ENCODE peak calls at places on chromosomes 2 and 18, in nine cellular contexts. B is dorsolateral prefrontal cortex, P is SK-N-SH, O is AG04450, I is brain microvascular endothelial cell, Z is adrenal gland, U is tibial nerve, V is IMR-90, H is spleen. N is an unnamed sample.

GRCh38 chr2:88247531-88247930 is 77.4 kb downstream of the THNSL2 start:
- DNase-seq in B (no peak), P (no peak), O (no peak), I (no peak), Z (no peak), U (no peak), V (no peak), H (no peak), N (no peak)

GRCh38 chr2:114684404-114684803 is 242.0 kb downstream of the DPP10 start:
- DNase-seq in B (no peak), P (no peak), O (no peak), I (no peak), Z (no peak), U (no peak), V (no peak), H (no peak), N (no peak)

GRCh38 chr2:7963787-7964186 is 718.1 kb upstream of the ID2 start:
- DNase-seq in B (no peak), P (no peak), O (no peak), I (no peak), Z (no peak), U (no peak), V (no peak), H (no peak), N (no peak)

GRCh38 chr2:33015421-33016142 is 68.8 kb downstream of the LTBP1 start:
- DNase-seq in B (no peak), P (no peak), O (peak), I (peak), Z (no peak), U (no peak), V (peak), H (no peak), N (peak)

GRCh38 chr2:230326453-230327417 is at the start of gene SP140L:
- DNase-seq in B (no peak), P (no peak), O (peak), I (peak), Z (peak), U (peak), V (peak), H (peak), N (peak)

GRCh38 chr18:58161659-58162058 is 117.6 kb downstream of the NEDD4L start:
- DNase-seq in B (no peak), P (peak), O (no peak), I (no peak), Z (peak), U (no peak), V (no peak), H (no peak), N (peak)

GRCh38 chr18:49854681-49855080 is 41.3 kb upstream of the ACAA2 start:
- DNase-seq in B (no peak), P (no peak), O (no peak), I (no peak), Z (no peak), U (no peak), V (no peak), H (no peak), N (no peak)

GRCh38 chr2:70070557-70071268 is 16.6 kb upstream of the PCBP1 start:
- DNase-seq in B (peak), P (peak), O (peak), I (peak), Z (peak), U (peak), V (peak), H (no peak), N (peak)

GRCh38 chr2:130767408-130767775 is 12.1 kb downstream of the AMER3 start:
- DNase-seq in B (no peak), P (no peak), O (no peak), I (no peak), Z (no peak), U (no peak), V (no peak), H (peak), N (no peak)

GRCh38 chr2:157887946-157888345 is 11.8 kb upstream of the ACVR1 start:
- DNase-seq in B (no peak), P (no peak), O (no peak), I (no peak), Z (no peak), U (no peak), V (no peak), H (no peak), N (no peak)

GRCh38 chr18:3985030-3985429 is 470.1 kb downstream of the DLGAP1 start:
- DNase-seq in B (no peak), P (no peak), O (no peak), I (no peak), Z (no peak), U (no peak), V (peak), H (no peak), N (no peak)
- H3K4me3 ChIP-seq in B (no peak), P (no peak), O (no peak), I (no peak), Z (no peak), U (no peak), V (no peak), H (no peak), N (no peak)

GRCh38 chr18:2905802-2906521 is 59.2 kb downstream of the EMILIN2 start:
- DNase-seq in B (no peak), P (peak), O (no peak), I (no peak), Z (peak), U (peak), V (no peak), H (peak), N (peak)
- H3K27ac ChIP-seq in B (peak), P (no peak), O (no peak), I (no peak), Z (no peak), U (peak), V (no peak), H (peak), N (no peak)

GRCh38 chr2:61948661-61949457 is 43.4 kb downstream of the COMMD1 start:
- DNase-seq in B (no peak), P (no peak), O (no peak), I (no peak), Z (no peak), U (no peak), V (no peak), H (no peak), N (no peak)
- H3K4me3 ChIP-seq in B (no peak), P (no peak), O (no peak), I (no peak), Z (no peak), U (no peak), V (no peak), H (no peak), N (no peak)

GRCh38 chr18:11810379-11810778 is 40.8 kb upstream of the CHMP1B start:
- DNase-seq in B (no peak), P (no peak), O (no peak), I (no peak), Z (no peak), U (no peak), V (no peak), H (no peak), N (no peak)

GRCh38 chr18:11809895-11810294 is 41.3 kb upstream of the CHMP1B start:
- DNase-seq in B (no peak), P (no peak), O (no peak), I (no peak), Z (no peak), U (no peak), V (no peak), H (no peak), N (no peak)

GRCh38 chr18:11808001-11808855 is 43.0 kb upstream of the CHMP1B start:
- DNase-seq in B (no peak), P (no peak), O (peak), I (peak), Z (no peak), U (no peak), V (peak), H (no peak), N (no peak)

GRCh38 chr18:11811009-11811408 is 40.2 kb upstream of the CHMP1B start:
- DNase-seq in B (no peak), P (no peak), O (no peak), I (no peak), Z (no peak), U (no peak), V (no peak), H (no peak), N (no peak)

GRCh38 chr18:11807233-11807632 is 44.0 kb upstream of the CHMP1B start:
- DNase-seq in B (no peak), P (no peak), O (no peak), I (peak), Z (no peak), U (no peak), V (peak), H (no peak), N (no peak)
- H3K27ac ChIP-seq in B (no peak), P (no peak), O (no peak), I (peak), Z (no peak), U (no peak), V (no peak), H (no peak), N (no peak)

DNA sequence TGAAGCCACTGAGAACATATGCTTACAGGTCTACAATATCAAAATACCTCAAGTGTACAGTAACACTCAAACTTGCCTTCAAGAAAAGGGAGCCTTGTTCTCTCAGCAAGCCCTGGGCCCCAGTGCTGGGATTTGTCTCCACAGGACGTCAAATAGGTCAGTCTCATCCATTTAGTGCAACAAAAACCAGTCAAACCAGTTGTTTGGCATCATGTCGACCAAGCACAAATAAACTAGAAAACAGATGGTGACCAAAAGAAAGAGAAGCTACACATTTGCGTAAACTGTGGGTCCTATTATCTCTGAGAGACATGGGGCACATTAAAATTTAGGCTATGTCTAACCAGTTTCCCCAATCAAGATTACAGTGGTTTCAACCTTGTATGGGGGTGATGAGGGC is 182.6 kb upstream of the PKDCC start:
- DNase-seq in B (no peak), P (no peak), O (no peak), I (no peak), Z (no peak), U (no peak), V (no peak), H (no peak), N (no peak)
- H3K4me3 ChIP-seq in B (no peak), P (no peak), O (no peak), I (no peak), Z (no peak), U (no peak), V (no peak), H (no peak), N (no peak)

DNA sequence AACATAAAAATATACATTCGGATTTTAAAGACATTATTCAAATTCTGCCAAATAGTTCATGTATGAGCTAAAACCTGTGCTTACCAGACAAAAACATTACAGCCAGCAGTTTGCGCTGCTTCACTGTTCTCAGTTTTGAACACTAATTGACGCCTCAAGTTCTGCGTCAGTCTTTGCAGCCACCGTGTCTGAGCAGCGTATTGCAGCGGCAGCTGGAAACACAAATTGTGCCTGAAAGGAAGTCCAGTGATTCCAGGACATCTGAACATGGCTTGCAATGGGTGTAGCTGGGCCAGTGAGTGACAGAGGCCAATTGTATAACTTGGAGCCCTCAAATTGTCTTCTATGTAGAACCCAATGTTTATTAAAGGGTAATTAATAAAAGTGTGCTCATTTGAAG is 267.6 kb downstream of the TFCP2L1 start:
- DNase-seq in B (no peak), P (no peak), O (no peak), I (no peak), Z (no peak), U (no peak), V (no peak), H (no peak), N (no peak)
- H3K27ac ChIP-seq in B (no peak), P (no peak), O (no peak), I (no peak), Z (no peak), U (no peak), V (no peak), H (no peak), N (no peak)

GRCh38 chr2:11174222-11174621 is 19.0 kb downstream of the SLC66A3 start:
- DNase-seq in B (no peak), P (no peak), O (no peak), I (no peak), Z (no peak), U (no peak), V (no peak), H (no peak), N (no peak)
- H3K4me3 ChIP-seq in B (no peak), P (no peak), O (no peak), I (no peak), Z (no peak), U (no peak), V (no peak), H (no peak), N (no peak)

DNA sequence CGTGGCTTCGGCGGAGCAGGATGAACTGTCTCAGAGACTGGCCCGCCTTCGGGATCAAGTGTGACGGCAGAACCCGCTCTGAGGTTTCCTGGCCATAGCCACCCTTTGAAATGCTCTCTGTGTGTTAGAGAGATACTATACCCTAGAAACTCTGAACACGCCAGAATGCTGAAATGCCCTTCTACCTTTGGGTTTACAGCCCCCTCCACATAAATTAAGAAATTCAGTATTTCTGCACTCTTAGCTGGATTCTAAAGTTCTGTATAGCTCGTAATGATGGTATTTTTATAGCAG is 782 bp downstream of the CHMP1B start:
- DNase-seq in B (no peak), P (no peak), O (no peak), I (no peak), Z (no peak), U (no peak), V (no peak), H (no peak), N (no peak)
- H3K27ac ChIP-seq in B (peak), P (peak), O (peak), I (peak), Z (peak), U (peak), V (peak), H (peak), N (peak)

DNA sequence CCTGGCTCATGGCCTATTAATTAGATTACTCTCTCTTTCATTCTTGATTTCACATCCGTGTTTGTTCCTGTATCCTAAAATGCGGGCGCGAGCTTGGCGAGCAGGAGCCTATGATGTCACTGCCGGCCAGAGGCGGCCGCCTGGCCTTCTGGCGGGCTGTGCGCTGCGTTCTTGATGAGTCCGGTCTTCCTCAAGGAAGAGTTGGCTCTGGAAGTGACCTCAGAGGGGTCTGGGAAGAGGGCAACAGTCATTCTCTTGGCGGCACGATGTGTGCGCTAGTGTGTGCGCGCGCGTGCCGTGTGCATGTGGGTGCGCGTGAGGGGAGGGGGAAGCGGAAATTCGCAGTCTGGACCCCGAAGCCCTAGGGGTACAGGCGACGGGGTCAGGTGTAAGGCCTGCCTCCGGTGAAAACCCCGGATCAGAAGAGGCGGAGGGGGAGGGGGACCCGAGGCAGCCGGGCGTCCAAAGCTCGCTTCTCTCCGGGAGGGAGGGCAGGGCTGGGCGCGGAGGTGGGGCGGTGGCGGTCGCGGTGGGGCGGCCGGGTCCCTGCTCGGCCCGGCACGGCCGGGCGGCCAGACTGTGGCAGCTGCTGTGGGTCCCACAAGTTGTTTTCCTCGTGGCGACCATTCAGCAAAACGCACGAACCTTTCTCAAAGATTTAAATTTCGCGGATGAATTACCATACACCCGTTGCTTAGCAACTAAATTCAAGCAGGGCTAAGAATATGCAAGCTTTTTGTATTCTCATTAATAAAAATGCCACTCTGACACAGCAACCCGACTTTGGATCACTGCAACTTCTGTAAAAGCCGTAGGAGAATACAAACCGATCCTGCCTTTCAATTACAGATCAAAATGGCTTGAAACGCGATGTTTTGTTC is 8.4 kb downstream of the POU3F3 start:
- DNase-seq in B (peak), P (peak), O (no peak), I (no peak), Z (no peak), U (no peak), V (no peak), H (no peak), N (no peak)
- H3K4me3 ChIP-seq in B (peak), P (no peak), O (no peak), I (no peak), Z (no peak), U (no peak), V (no peak), H (peak), N (no peak)